ENCODE peak calls at places on chromosomes 1 and 21, in six cellular contexts. One of them, this sample, is unnamed.

GRCh38 chr1:78007677-78008341 is 3.1 kb downstream of the DNAJB4 start:
- DNase-seq in foreskin melanocyte: no peak
- DNase-seq in AG04449: no peak
- DNase-seq in glutamatergic neuron: no peak
- DNase-seq in T-helper 1 cell: no peak
- DNase-seq in NCI-H1092 treated with DMSO at 0.1 percent for 48 hours: no peak
- DNase-seq in this sample: no peak

GRCh38 chr1:9881838-9882249 is 28.2 kb downstream of the CTNNBIP1 start:
- DNase-seq in foreskin melanocyte: no peak
- DNase-seq in glutamatergic neuron: no peak
- DNase-seq in NCI-H1092 treated with DMSO at 0.1 percent for 48 hours: no peak
- DNase-seq in T-helper 1 cell: no peak
- DNase-seq in AG04449: no peak
- DNase-seq in this sample: no peak

GRCh38 chr1:8165595-8166360 is 139.7 kb upstream of the ERRFI1 start:
- DNase-seq in foreskin melanocyte: no peak
- DNase-seq in NCI-H1092 treated with DMSO at 0.1 percent for 48 hours: no peak
- DNase-seq in AG04449: no peak
- DNase-seq in T-helper 1 cell: no peak
- DNase-seq in glutamatergic neuron: peak; percentile 27
- DNase-seq in this sample: no peak

GRCh38 chr1:231799363-231799986 is 172.9 kb downstream of the DISC1 start:
- DNase-seq in NCI-H1092 treated with DMSO at 0.1 percent for 48 hours: no peak
- DNase-seq in AG04449: no peak
- DNase-seq in glutamatergic neuron: peak; percentile 29
- DNase-seq in T-helper 1 cell: no peak
- DNase-seq in foreskin melanocyte: no peak
- DNase-seq in this sample: no peak

GRCh38 chr1:54227091-54227602 is 27.2 kb downstream of the MRPL37 start:
- DNase-seq in foreskin melanocyte: no peak
- DNase-seq in NCI-H1092 treated with DMSO at 0.1 percent for 48 hours: no peak
- DNase-seq in AG04449: no peak
- DNase-seq in glutamatergic neuron: no peak
- DNase-seq in T-helper 1 cell: no peak
- DNase-seq in this sample: no peak

GRCh38 chr1:10299174-10299573 is 88.8 kb downstream of the KIF1B start:
- DNase-seq in T-helper 1 cell: no peak
- DNase-seq in foreskin melanocyte: no peak
- DNase-seq in glutamatergic neuron: no peak
- DNase-seq in NCI-H1092 treated with DMSO at 0.1 percent for 48 hours: no peak
- DNase-seq in AG04449: no peak
- DNase-seq in this sample: no peak

GRCh38 chr1:30569384-30569783 is 154.0 kb downstream of the MATN1 start:
- DNase-seq in NCI-H1092 treated with DMSO at 0.1 percent for 48 hours: no peak
- DNase-seq in foreskin melanocyte: no peak
- DNase-seq in glutamatergic neuron: no peak
- DNase-seq in AG04449: no peak
- DNase-seq in T-helper 1 cell: no peak
- DNase-seq in this sample: no peak

GRCh38 chr1:109960745-109961094 is 23.8 kb upstream of the AHCYL1 start:
- DNase-seq in T-helper 1 cell: no peak
- DNase-seq in AG04449: no peak
- DNase-seq in foreskin melanocyte: no peak
- DNase-seq in glutamatergic neuron: no peak
- DNase-seq in NCI-H1092 treated with DMSO at 0.1 percent for 48 hours: no peak
- DNase-seq in this sample: no peak

GRCh38 chr1:192805832-192806323 is 3.0 kb upstream of the RGS2 start:
- DNase-seq in AG04449: peak; percentile 61
- DNase-seq in foreskin melanocyte: peak; percentile 79
- DNase-seq in NCI-H1092 treated with DMSO at 0.1 percent for 48 hours: peak; percentile 61
- DNase-seq in T-helper 1 cell: no peak
- DNase-seq in glutamatergic neuron: no peak
- DNase-seq in this sample: peak; percentile 72

GRCh38 chr1:1048765-1049164 is 25.3 kb downstream of the RNF223 start:
- DNase-seq in foreskin melanocyte: no peak
- DNase-seq in NCI-H1092 treated with DMSO at 0.1 percent for 48 hours: no peak
- DNase-seq in T-helper 1 cell: no peak
- DNase-seq in glutamatergic neuron: no peak
- DNase-seq in AG04449: no peak
- DNase-seq in this sample: no peak

GRCh38 chr1:186304982-186305949 is 69.8 kb downstream of the TPR start:
- DNase-seq in NCI-H1092 treated with DMSO at 0.1 percent for 48 hours: peak; percentile 3
- DNase-seq in foreskin melanocyte: peak; percentile 16
- DNase-seq in glutamatergic neuron: peak; percentile 59
- DNase-seq in T-helper 1 cell: no peak
- DNase-seq in AG04449: no peak
- DNase-seq in this sample: no peak

GRCh38 chr1:216332003-216332402 is 91.2 kb downstream of the USH2A start:
- DNase-seq in T-helper 1 cell: no peak
- DNase-seq in AG04449: no peak
- DNase-seq in foreskin melanocyte: no peak
- DNase-seq in NCI-H1092 treated with DMSO at 0.1 percent for 48 hours: no peak
- DNase-seq in glutamatergic neuron: no peak
- DNase-seq in this sample: no peak

GRCh38 chr1:109371271-109371739 is 26.4 kb downstream of the SORT1 start:
- DNase-seq in foreskin melanocyte: peak; percentile 74
- DNase-seq in glutamatergic neuron: no peak
- DNase-seq in AG04449: no peak
- DNase-seq in NCI-H1092 treated with DMSO at 0.1 percent for 48 hours: no peak
- DNase-seq in T-helper 1 cell: no peak
- DNase-seq in this sample: no peak

GRCh38 chr1:80509965-80510522 is 1290.7 kb upstream of the ADGRL2 start:
- DNase-seq in foreskin melanocyte: no peak
- DNase-seq in glutamatergic neuron: no peak
- DNase-seq in AG04449: no peak
- DNase-seq in T-helper 1 cell: no peak
- DNase-seq in NCI-H1092 treated with DMSO at 0.1 percent for 48 hours: no peak
- DNase-seq in this sample: no peak

GRCh38 chr1:234533034-234533571 is 54.1 kb upstream of the TARBP1 start:
- DNase-seq in foreskin melanocyte: no peak
- DNase-seq in glutamatergic neuron: no peak
- DNase-seq in T-helper 1 cell: no peak
- DNase-seq in AG04449: peak; percentile 88
- DNase-seq in NCI-H1092 treated with DMSO at 0.1 percent for 48 hours: no peak
- DNase-seq in this sample: no peak

GRCh38 chr1:200072636-200073285 is 45.3 kb downstream of the NR5A2 start:
- DNase-seq in AG04449: no peak
- DNase-seq in glutamatergic neuron: no peak
- DNase-seq in NCI-H1092 treated with DMSO at 0.1 percent for 48 hours: no peak
- DNase-seq in foreskin melanocyte: no peak
- DNase-seq in T-helper 1 cell: no peak
- DNase-seq in this sample: no peak

GRCh38 chr1:101293461-101294045 is 56.7 kb downstream of the S1PR1 start:
- DNase-seq in foreskin melanocyte: no peak
- DNase-seq in glutamatergic neuron: no peak
- DNase-seq in T-helper 1 cell: no peak
- DNase-seq in NCI-H1092 treated with DMSO at 0.1 percent for 48 hours: no peak
- DNase-seq in AG04449: no peak
- DNase-seq in this sample: no peak

GRCh38 chr1:47513393-47513792 is 75.5 kb downstream of the FOXD2 start:
- DNase-seq in AG04449: no peak
- DNase-seq in glutamatergic neuron: no peak
- DNase-seq in T-helper 1 cell: no peak
- DNase-seq in NCI-H1092 treated with DMSO at 0.1 percent for 48 hours: no peak
- DNase-seq in foreskin melanocyte: no peak
- DNase-seq in this sample: no peak

GRCh38 chr1:195768377-195768776 is 839.9 kb downstream of the KCNT2 start:
- DNase-seq in T-helper 1 cell: no peak
- DNase-seq in AG04449: no peak
- DNase-seq in glutamatergic neuron: no peak
- DNase-seq in foreskin melanocyte: no peak
- DNase-seq in NCI-H1092 treated with DMSO at 0.1 percent for 48 hours: no peak
- DNase-seq in this sample: no peak

GRCh38 chr1:201625711-201626300 is 86.9 kb downstream of the NAV1 start:
- DNase-seq in T-helper 1 cell: no peak
- DNase-seq in glutamatergic neuron: no peak
- DNase-seq in foreskin melanocyte: no peak
- DNase-seq in AG04449: no peak
- DNase-seq in NCI-H1092 treated with DMSO at 0.1 percent for 48 hours: no peak
- DNase-seq in this sample: no peak

GRCh38 chr1:81800741-81801031 is at the start of gene ADGRL2:
- DNase-seq in T-helper 1 cell: no peak
- DNase-seq in NCI-H1092 treated with DMSO at 0.1 percent for 48 hours: peak; percentile 64
- DNase-seq in foreskin melanocyte: no peak
- DNase-seq in AG04449: no peak
- DNase-seq in glutamatergic neuron: no peak
- DNase-seq in this sample: no peak

GRCh38 chr21:9767592-9768375 is 753.6 kb upstream of the TPTE start:
- DNase-seq in T-helper 1 cell: no peak
- DNase-seq in glutamatergic neuron: no peak
- DNase-seq in AG04449: no peak
- DNase-seq in foreskin melanocyte: no peak
- DNase-seq in NCI-H1092 treated with DMSO at 0.1 percent for 48 hours: no peak
- DNase-seq in this sample: no peak

GRCh38 chr21:33587792-33588484 is 546 bp downstream of the DONSON start:
- DNase-seq in AG04449: no peak
- DNase-seq in NCI-H1092 treated with DMSO at 0.1 percent for 48 hours: peak; percentile 51
- DNase-seq in foreskin melanocyte: peak; percentile 32
- DNase-seq in T-helper 1 cell: peak; percentile 7
- DNase-seq in glutamatergic neuron: no peak
- DNase-seq in this sample: peak; percentile 51

GRCh38 chr1:168054117-168054516 is 82.6 kb downstream of the GPR161 start:
- DNase-seq in NCI-H1092 treated with DMSO at 0.1 percent for 48 hours: no peak
- DNase-seq in glutamatergic neuron: no peak
- DNase-seq in foreskin melanocyte: no peak
- DNase-seq in AG04449: no peak
- DNase-seq in T-helper 1 cell: no peak
- DNase-seq in this sample: no peak

GRCh38 chr21:46427516-46427915 is 31.2 kb upstream of the DIP2A start:
- DNase-seq in foreskin melanocyte: no peak
- DNase-seq in NCI-H1092 treated with DMSO at 0.1 percent for 48 hours: no peak
- DNase-seq in AG04449: no peak
- DNase-seq in T-helper 1 cell: no peak
- DNase-seq in glutamatergic neuron: no peak
- DNase-seq in this sample: no peak

GRCh38 chr1:186146971-186147370 is 228.1 kb downstream of the TPR start:
- DNase-seq in AG04449: no peak
- DNase-seq in NCI-H1092 treated with DMSO at 0.1 percent for 48 hours: no peak
- DNase-seq in foreskin melanocyte: no peak
- DNase-seq in glutamatergic neuron: no peak
- DNase-seq in T-helper 1 cell: no peak
- DNase-seq in this sample: no peak

GRCh38 chr1:204075116-204075636 is 2.3 kb downstream of the SOX13 start:
- DNase-seq in NCI-H1092 treated with DMSO at 0.1 percent for 48 hours: peak; percentile 59
- DNase-seq in foreskin melanocyte: no peak
- DNase-seq in T-helper 1 cell: no peak
- DNase-seq in AG04449: no peak
- DNase-seq in glutamatergic neuron: peak; percentile 36
- DNase-seq in this sample: peak; percentile 72

GRCh38 chr1:242185728-242186127 is 186.8 kb upstream of the MAP1LC3C start:
- DNase-seq in foreskin melanocyte: no peak
- DNase-seq in NCI-H1092 treated with DMSO at 0.1 percent for 48 hours: peak; percentile 57
- DNase-seq in T-helper 1 cell: no peak
- DNase-seq in AG04449: no peak
- DNase-seq in glutamatergic neuron: no peak
- DNase-seq in this sample: no peak

GRCh38 chr21:39518845-39519205 is 67.1 kb downstream of the SH3BGR start:
- DNase-seq in AG04449: no peak
- DNase-seq in foreskin melanocyte: no peak
- DNase-seq in glutamatergic neuron: no peak
- DNase-seq in NCI-H1092 treated with DMSO at 0.1 percent for 48 hours: no peak
- DNase-seq in T-helper 1 cell: no peak
- DNase-seq in this sample: no peak

GRCh38 chr1:91631718-91632330 is 131.2 kb downstream of the CDC7 start:
- DNase-seq in foreskin melanocyte: no peak
- DNase-seq in AG04449: no peak
- DNase-seq in NCI-H1092 treated with DMSO at 0.1 percent for 48 hours: no peak
- DNase-seq in glutamatergic neuron: no peak
- DNase-seq in T-helper 1 cell: no peak
- DNase-seq in this sample: no peak

This sample was measured in NCI-H1417.